ENCODE peak calls at places on chromosomes 16 and 17, in nine cellular contexts. E is testis, W is body of pancreas, T is astrocyte of the spinal cord, Z is IMR-90, X is GM20000, N is cardiac muscle cell, Q is endothelial cell of umbilical vein, V is progenitor cell of endocrine pancreas. H is an unnamed sample.

GRCh38 chr16:75116081-75116910 is at the start of gene LDHD:
- DNase-seq in W (peak), Q (peak), N (peak), E (peak), V (no peak), X (no peak), T (peak), Z (no peak), H (peak)

GRCh38 chr17:7479389-7480192 is at the start of gene ZBTB4:
- DNase-seq in T (peak), Z (peak), N (peak), E (peak), W (peak), Q (peak), V (peak), X (peak), H (peak)

GRCh38 chr17:67272312-67273050 is 27.5 kb upstream of the HELZ start:
- DNase-seq in T (no peak), W (no peak), X (no peak), Z (no peak), V (no peak), Q (peak), E (no peak), N (peak), H (no peak)

GRCh38 chr17:19424934-19425868 is 14.2 kb downstream of the RNF112 start:
- DNase-seq in V (no peak), W (no peak), E (no peak), N (peak), Q (no peak), Z (peak), X (no peak), T (no peak), H (no peak)

GRCh38 chr17:28204751-28205150 is 114.2 kb upstream of the TMEM97 start:
- DNase-seq in Q (no peak), T (peak), X (no peak), W (no peak), N (no peak), V (no peak), E (no peak), Z (peak), H (no peak)

GRCh38 chr16:12433691-12434390 is 369.8 kb downstream of the CPPED1 start:
- DNase-seq in V (no peak), T (no peak), N (no peak), W (no peak), Z (no peak), Q (no peak), X (no peak), E (no peak), H (no peak)

GRCh38 chr17:20925091-20925490 is 117.7 kb downstream of the USP22 start:
- DNase-seq in E (no peak), W (no peak), X (no peak), Q (no peak), Z (peak), V (no peak), N (peak), T (no peak), H (no peak)

GRCh38 chr16:12162586-12162985 is 186.1 kb downstream of the SNX29 start:
- DNase-seq in E (no peak), X (no peak), Z (no peak), V (no peak), Q (no peak), W (no peak), T (no peak), N (no peak), H (no peak)

GRCh38 chr17:66547170-66547865 is 244.9 kb downstream of the PRKCA start:
- DNase-seq in Q (no peak), V (no peak), W (no peak), E (no peak), N (no peak), Z (no peak), T (no peak), X (no peak), H (no peak)

GRCh38 chr17:68497885-68498319 is 14.3 kb upstream of the PRKAR1A start:
- DNase-seq in E (no peak), Q (no peak), T (no peak), N (no peak), Z (no peak), V (no peak), X (peak), W (peak), H (no peak)

GRCh38 chr17:27293359-27293897 is 486 bp upstream of the WSB1 start:
- DNase-seq in W (no peak), Z (no peak), V (no peak), E (no peak), T (no peak), X (peak), Q (no peak), N (no peak), H (no peak)

GRCh38 chr17:75908201-75908600 is 3.5 kb upstream of the MRPL38 start:
- DNase-seq in Q (no peak), X (no peak), V (no peak), Z (no peak), W (no peak), N (no peak), T (no peak), E (no peak), H (peak)

GRCh38 chr16:67100569-67101300 is 9.0 kb upstream of the PHAF1 start:
- DNase-seq in T (peak), N (peak), Z (peak), W (no peak), E (no peak), X (peak), V (no peak), Q (peak), H (no peak)

GRCh38 chr17:81173354-81173753 is 7.3 kb upstream of the AATK start:
- DNase-seq in V (no peak), T (no peak), E (no peak), X (no peak), N (no peak), Q (no peak), Z (no peak), W (no peak), H (no peak)

GRCh38 chr17:59355030-59355694 is 23.7 kb downstream of the YPEL2 start:
- DNase-seq in V (no peak), Q (no peak), W (peak), X (no peak), T (no peak), E (no peak), Z (no peak), N (no peak), H (no peak)

GRCh38 chr16:56301391-56301850 is 110.1 kb downstream of the GNAO1 start:
- DNase-seq in N (peak), E (no peak), Q (no peak), X (no peak), V (no peak), T (peak), W (no peak), Z (peak), H (no peak)

GRCh38 chr16:58882292-58882691 is 148.2 kb upstream of the GOT2 start:
- DNase-seq in X (peak), W (no peak), N (no peak), Q (no peak), E (no peak), V (no peak), Z (no peak), T (no peak), H (no peak)

DNA sequence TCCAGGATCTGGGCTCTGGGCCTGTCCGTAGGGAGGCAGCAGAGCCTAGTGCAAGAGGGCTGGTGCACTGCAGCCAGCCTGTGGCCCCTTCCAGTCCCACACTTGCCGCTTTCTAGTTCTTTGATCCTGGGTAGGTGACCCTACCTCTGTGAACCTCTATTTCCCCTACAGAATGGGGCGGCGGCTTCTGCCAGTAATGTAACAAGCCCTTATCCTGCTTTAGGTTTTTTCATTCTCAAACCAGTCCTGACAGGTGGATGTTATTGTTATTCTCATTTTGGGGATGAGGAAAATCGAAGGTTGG is 744 bp downstream of the E4F1 start:
- DNase-seq in E (no peak), Z (peak), T (no peak), V (no peak), X (no peak), W (no peak), N (peak), Q (peak), H (no peak)
- TF ChIP-seq CTCF in E (no peak), Z (peak), T (peak), V (no peak), X (no peak), W (peak), N (peak), Q (no peak), H (no peak)

GRCh38 chr17:16080366-16080765 is 80.7 kb downstream of the TTC19 start:
- DNase-seq in Z (no peak), T (no peak), X (no peak), W (no peak), N (no peak), V (no peak), Q (no peak), E (no peak), H (no peak)
- TF ChIP-seq CTCF in Z (no peak), T (no peak), X (no peak), W (no peak), N (no peak), V (no peak), Q (no peak), E (no peak), H (no peak)

DNA sequence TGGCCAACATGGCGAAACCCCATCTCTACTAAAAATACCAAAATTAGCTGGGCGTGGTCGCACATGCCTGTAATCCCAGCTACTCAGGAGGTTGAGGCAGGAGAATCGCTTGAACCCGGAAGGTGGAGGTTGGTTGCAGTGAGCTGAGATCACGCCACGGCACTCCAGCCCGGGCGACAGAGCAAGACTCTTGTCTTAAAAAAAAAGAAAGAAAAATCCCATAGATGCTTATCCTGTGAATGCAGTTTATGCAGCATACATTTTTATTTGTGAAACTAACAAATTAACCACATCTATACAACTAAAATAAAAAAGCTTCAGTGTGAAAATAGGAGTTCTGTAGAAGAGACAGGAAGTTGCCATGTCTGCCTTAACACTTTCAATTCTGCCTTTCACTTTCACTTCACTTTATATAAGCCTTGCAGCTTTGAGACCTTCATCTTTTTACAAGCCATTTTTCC is 7.1 kb downstream of the IGSF6 start:
- DNase-seq in W (no peak), E (no peak), Q (no peak), T (peak), N (peak), X (peak), V (no peak), Z (peak), H (no peak)
- TF ChIP-seq CTCF in W (no peak), E (no peak), Q (no peak), T (no peak), N (no peak), X (no peak), V (no peak), Z (no peak), H (no peak)

GRCh38 chr17:18004901-18005305 is 32.2 kb downstream of the DRC3 start:
- DNase-seq in W (no peak), Z (no peak), X (no peak), V (no peak), T (no peak), N (no peak), E (no peak), Q (no peak), H (no peak)
- TF ChIP-seq CTCF in W (no peak), Z (peak), X (no peak), V (peak), T (peak), N (peak), E (no peak), Q (peak), H (peak)

DNA sequence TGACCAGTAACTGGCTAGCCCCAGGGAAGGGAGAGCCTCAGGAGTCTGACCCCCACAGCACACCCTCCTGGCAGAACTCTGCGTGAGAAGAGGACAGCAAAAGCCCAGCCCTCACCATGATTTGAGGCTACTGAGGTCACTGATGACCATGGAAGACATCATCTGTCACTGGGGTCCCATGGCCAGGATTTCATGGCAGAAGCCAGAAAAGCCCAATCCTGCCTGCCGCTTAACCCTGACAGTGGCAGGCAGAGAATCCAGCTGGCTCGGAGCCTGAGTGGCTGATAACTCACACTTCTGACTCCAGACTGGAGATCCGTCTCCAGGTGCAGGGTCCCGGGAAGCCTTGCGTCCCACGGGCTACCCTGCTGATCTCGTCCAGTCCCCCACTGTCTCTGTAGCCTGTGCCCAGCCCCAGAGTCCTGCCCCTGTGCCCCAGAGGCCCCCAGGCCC is 17.5 kb downstream of the GRIN2C start:
- DNase-seq in V (no peak), T (peak), W (peak), N (peak), X (no peak), Z (no peak), E (no peak), Q (no peak), H (peak)
- TF ChIP-seq CTCF in V (no peak), T (no peak), W (no peak), N (no peak), X (no peak), Z (no peak), E (no peak), Q (no peak), H (no peak)

H was measured in left ventricle myocardium inferior.